ENCODE peak calls at places on chromosomes 6 and 20, in four cellular contexts. M is mesothelial cell of epicardium, I is brain microvascular endothelial cell, Y is upper lobe of left lung. R is an unnamed sample.

GRCh38 chr6:130853555-130854183 is 26.5 kb downstream of the SMLR1 start:
- DNase-seq in M (no peak), I (peak), Y (no peak), R (no peak)

GRCh38 chr6:63677282-63677681 is 41.7 kb downstream of the PHF3 start:
- DNase-seq in M (no peak), I (no peak), Y (no peak), R (no peak)

GRCh38 chr6:7846971-7847818 is 63.4 kb downstream of the TXNDC5 start:
- DNase-seq in M (no peak), I (peak), Y (no peak), R (no peak)

GRCh38 chr6:108565091-108565766 is 4.5 kb downstream of the FOXO3 start:
- DNase-seq in M (no peak), I (no peak), Y (no peak), R (no peak)

GRCh38 chr20:17615645-17616479 is 46.0 kb downstream of the DSTN start:
- DNase-seq in M (no peak), I (no peak), Y (peak), R (no peak)

GRCh38 chr6:17454316-17455005 is 61.1 kb downstream of the CAP2 start:
- DNase-seq in M (no peak), I (peak), Y (no peak), R (no peak)

GRCh38 chr6:37481793-37482192 is 17.9 kb downstream of the CCDC167 start:
- DNase-seq in M (no peak), I (no peak), Y (no peak), R (no peak)

GRCh38 chr6:98641929-98642328 is 192.4 kb upstream of the POU3F2 start:
- DNase-seq in M (no peak), I (no peak), Y (no peak), R (no peak)

GRCh38 chr6:48535569-48535968 is 424.6 kb upstream of the PTCHD4 start:
- DNase-seq in M (no peak), I (peak), Y (no peak), R (no peak)

GRCh38 chr20:12847862-12848261 is 160.9 kb upstream of the SPTLC3 start:
- DNase-seq in M (no peak), I (peak), Y (no peak), R (no peak)

DNA sequence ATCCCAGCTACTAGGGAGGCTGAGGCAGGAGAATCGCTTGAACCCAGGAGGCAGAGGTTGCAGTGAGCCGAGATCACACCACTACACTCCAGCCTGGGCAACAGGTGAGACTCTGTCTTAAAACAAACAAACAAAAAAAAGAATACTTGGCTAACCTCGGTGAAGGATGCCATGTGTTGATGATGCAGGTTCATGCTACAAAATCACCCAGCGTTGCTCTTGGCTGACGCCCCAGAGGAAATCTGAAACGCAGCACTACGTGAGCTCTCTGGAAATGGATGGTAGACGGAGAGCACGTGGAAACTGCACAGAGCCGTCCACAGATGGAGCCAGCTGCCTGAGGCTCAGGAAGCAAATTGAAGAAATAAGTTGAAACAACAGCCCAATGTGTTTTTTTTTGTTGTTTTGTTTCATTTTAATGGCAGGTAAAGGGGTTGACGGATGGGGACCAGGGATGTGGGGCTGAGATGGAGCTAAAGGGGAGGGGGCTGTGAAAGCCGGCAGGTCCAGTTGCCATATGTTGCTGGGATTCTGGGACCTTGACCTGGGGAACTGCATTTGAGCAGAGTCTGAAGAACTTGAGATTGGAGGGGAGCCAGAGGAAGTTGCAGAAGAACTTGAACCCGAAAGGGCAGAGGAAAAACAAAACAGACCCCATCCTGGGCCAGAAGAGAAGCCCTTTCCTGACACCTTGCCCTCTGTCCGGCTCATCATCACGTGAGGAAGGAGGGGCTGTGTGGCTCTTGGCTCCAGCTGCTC is 12.8 kb upstream of the MANBAL start:
- DNase-seq in M (no peak), I (peak), Y (no peak), R (no peak)
- TF ChIP-seq CTCF in M (no peak), I (peak), Y (no peak), R (peak)

DNA sequence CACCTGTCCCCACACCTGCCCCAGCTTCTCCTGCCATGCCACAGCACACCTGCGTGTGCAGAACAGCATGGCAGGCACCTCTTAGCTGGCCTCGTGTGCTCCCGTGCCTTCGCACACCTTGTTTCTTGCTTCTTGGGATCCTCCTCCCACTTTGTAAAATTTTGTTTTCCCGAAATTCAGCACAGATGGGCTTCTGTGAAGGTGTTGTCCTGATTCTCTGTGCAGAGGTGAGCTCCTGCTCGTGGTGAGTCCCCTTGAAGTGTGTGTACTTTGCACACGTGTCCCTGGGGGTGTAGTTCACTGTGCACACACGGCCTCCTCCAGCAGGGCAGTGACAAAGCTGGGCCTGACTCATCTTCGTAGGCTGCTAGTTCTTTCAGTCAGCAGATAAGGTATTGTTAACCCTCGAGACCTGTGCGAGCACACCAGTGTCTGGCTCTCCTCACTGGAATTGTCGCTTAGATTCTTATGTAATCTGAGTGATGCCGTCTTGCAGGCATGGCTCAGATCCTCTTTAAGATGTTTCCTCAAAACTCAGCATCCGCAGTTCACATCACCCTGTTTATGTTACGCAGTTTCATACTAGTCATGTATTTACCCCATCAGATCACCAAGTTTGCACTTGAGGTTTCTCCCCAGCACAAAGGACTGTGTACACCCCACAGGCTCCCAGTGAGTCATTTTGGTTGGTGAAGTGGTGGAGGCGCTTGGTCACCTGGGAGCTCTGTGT is 77.7 kb downstream of the CDYL start:
- DNase-seq in M (no peak), I (peak), Y (no peak), R (no peak)
- TF ChIP-seq CTCF in M (no peak), I (no peak), Y (no peak), R (no peak)

GRCh38 chr6:100446115-100446921 is 18.4 kb downstream of the SIM1 start:
- DNase-seq in M (no peak), I (no peak), Y (peak), R (no peak)
- TF ChIP-seq CTCF in M (no peak), I (no peak), Y (no peak), R (no peak)

GRCh38 chr20:44245977-44246376 is 1.1 kb upstream of the GDAP1L1 start:
- DNase-seq in M (no peak), I (no peak), Y (no peak), R (no peak)

GRCh38 chr20:44247131-44247571 is at the start of gene GDAP1L1:
- DNase-seq in M (no peak), I (no peak), Y (peak), R (peak)

GRCh38 chr20:44248420-44248759 is 1.3 kb downstream of the GDAP1L1 start:
- DNase-seq in M (no peak), I (no peak), Y (no peak), R (no peak)

GRCh38 chr20:44251284-44251683 is 4.2 kb downstream of the GDAP1L1 start:
- DNase-seq in M (no peak), I (no peak), Y (no peak), R (no peak)

DNA sequence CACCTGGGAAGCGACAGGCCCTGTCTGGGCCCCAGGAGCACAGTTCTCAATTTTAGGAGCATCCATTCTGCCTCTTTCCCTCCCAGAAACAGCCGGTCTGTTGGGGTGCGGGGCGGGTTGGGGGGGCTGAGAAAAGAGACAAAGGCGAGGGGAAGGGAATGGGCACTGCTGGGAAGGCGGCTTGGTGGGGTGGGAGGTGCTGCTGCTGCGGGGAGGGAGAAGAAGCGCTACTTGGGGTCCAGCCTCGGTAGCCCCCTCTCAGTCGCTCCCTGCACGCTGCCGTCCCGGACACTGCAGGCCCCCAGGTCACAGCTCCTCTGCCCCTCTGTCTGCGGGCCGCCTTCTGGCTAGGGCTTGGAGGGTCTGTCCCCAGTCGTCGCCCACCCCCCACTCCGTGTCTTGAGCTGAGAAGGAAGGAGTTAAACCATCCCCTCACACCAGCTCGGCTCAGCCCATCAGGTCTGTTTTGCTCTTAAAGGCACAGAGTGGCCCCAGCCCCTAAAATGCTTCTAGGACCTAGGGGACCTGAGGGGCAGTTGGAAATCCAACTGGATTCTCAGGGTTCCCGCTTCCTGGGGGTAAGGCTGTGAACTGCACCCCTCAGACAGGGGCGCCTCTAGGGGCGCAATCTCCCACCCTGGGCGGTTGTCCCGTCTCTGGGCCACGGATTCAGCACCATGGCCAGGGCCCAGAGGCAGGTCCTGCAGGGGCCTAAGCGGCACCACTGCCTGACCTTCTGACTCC is 740 bp downstream of the GDAP1L1 start:
- DNase-seq in M (peak), I (peak), Y (peak), R (peak)
- TF ChIP-seq CTCF in M (peak), I (peak), Y (no peak), R (peak)

GRCh38 chr6:124400600-124400999 is 561.6 kb upstream of the RNF217 start:
- DNase-seq in M (no peak), I (no peak), Y (no peak), R (no peak)
- TF ChIP-seq CTCF in M (no peak), I (peak), Y (no peak), R (peak)

GRCh38 chr20:49630396-49630951 is 62.5 kb upstream of the PTGIS start:
- DNase-seq in M (no peak), I (no peak), Y (no peak), R (no peak)
- TF ChIP-seq CTCF in M (no peak), I (no peak), Y (no peak), R (no peak)

R was measured in progenitor cell of endocrine pancreas.